ENCODE peak calls at places on chromosome 7, in six cellular contexts. U is Panc1, G is fibroblast of pulmonary artery, Q is GM06990, V is fibroblast of lung, R is PC-3. H is an unnamed sample.

GRCh38 chr7:118104812-118105441 is 79.0 kb upstream of the LSM8 start:
- DNase-seq in U (no peak), V (peak), R (peak), Q (no peak), G (peak), H (peak)

GRCh38 chr7:50149364-50149763 is 56.3 kb upstream of the ZPBP start:
- DNase-seq in V (no peak), G (no peak), U (no peak), R (no peak), Q (no peak), H (no peak)

GRCh38 chr7:88315532-88315931 is 8.8 kb upstream of the STEAP4 start:
- DNase-seq in Q (no peak), G (no peak), V (no peak), U (no peak), R (no peak), H (no peak)

GRCh38 chr7:81333004-81333403 is 414.2 kb upstream of the SEMA3C start:
- DNase-seq in V (peak), G (peak), R (peak), Q (no peak), U (no peak), H (peak)

GRCh38 chr7:31335889-31336201 is 4.7 kb downstream of the NEUROD6 start:
- DNase-seq in Q (no peak), G (no peak), R (no peak), V (no peak), U (no peak), H (no peak)

GRCh38 chr7:110669410-110669809 is 421.5 kb upstream of the LRRN3 start:
- DNase-seq in V (no peak), R (peak), G (no peak), U (no peak), Q (no peak), H (no peak)

GRCh38 chr7:24816868-24817267 is 59.6 kb upstream of the GSDME start:
- DNase-seq in V (no peak), Q (no peak), G (no peak), U (no peak), R (no peak), H (no peak)

GRCh38 chr7:40470817-40471216 is 336.0 kb downstream of the SUGCT start:
- DNase-seq in R (no peak), V (no peak), U (no peak), Q (no peak), G (no peak), H (peak)

GRCh38 chr7:156975620-156976019 is 26.1 kb downstream of the NOM1 start:
- DNase-seq in G (no peak), V (no peak), Q (no peak), U (no peak), R (no peak), H (no peak)

GRCh38 chr7:66173856-66174255 is 31.3 kb upstream of the TPST1 start:
- DNase-seq in Q (no peak), R (no peak), G (no peak), V (no peak), U (no peak), H (peak)

GRCh38 chr7:40463449-40463848 is 328.6 kb downstream of the SUGCT start:
- DNase-seq in V (no peak), Q (no peak), R (no peak), G (no peak), U (no peak), H (no peak)

GRCh38 chr7:107579881-107580715 is at the start of gene BCAP29:
- DNase-seq in V (peak), U (no peak), R (peak), G (peak), Q (peak), H (peak)
- TF ChIP-seq CTCF in V (no peak), U (peak), R (peak), G (no peak), Q (peak), H (peak)

GRCh38 chr7:2451171-2452073 is 24.8 kb downstream of the GRIFIN start:
- DNase-seq in Q (peak), R (peak), V (peak), U (peak), G (peak), H (peak)
- H3K4me3 ChIP-seq in Q (peak), R (peak), V (no peak), U (peak), G (peak), H (peak)

DNA sequence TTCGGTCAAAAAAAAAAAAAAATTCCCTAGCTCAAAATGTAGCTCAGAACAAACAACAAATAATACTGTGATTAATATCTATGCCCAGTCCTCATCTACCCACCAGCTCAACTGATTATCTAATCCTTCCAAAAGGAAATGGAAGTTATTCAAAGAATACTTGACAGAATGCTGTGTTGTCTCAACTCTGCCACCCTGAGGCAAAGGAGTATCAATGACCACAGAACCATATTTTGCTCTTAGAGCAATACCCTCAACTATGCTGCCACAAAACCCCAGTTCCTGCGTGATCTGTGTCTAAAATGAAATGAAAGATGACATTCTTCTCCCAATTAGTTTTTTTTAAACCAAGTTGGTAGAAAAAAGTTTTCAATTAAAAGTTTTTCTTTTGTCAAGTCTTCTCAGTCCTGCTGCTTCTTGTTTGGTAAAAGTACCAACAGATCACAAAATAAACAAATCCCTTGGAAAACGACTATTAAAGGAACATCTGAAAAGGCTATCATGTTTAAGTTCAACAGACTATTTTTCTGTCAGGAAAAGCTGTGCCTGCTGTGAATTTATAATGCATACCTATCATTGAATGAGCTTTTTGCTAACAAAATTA is 21.6 kb downstream of the RBM28 start:
- DNase-seq in R (peak), V (peak), Q (no peak), U (peak), G (peak), H (peak)
- TF ChIP-seq CTCF in R (peak), V (peak), Q (peak), U (peak), G (peak), H (peak)

GRCh38 chr7:47578581-47579270 is 3.2 kb downstream of the TNS3 start:
- DNase-seq in G (peak), V (peak), Q (no peak), R (peak), U (no peak), H (peak)
- H3K4me3 ChIP-seq in G (no peak), V (no peak), Q (no peak), R (peak), U (peak), H (peak)

GRCh38 chr7:139022286-139022685 is 13.6 kb downstream of the ZC3HAV1L start:
- DNase-seq in V (no peak), G (no peak), U (no peak), R (no peak), Q (no peak), H (no peak)

GRCh38 chr7:139011373-139011772 is 24.5 kb downstream of the ZC3HAV1L start:
- DNase-seq in Q (no peak), G (no peak), U (no peak), R (no peak), V (no peak), H (no peak)

GRCh38 chr7:139018910-139019309 is 16.9 kb downstream of the ZC3HAV1L start:
- DNase-seq in G (no peak), V (no peak), Q (no peak), R (no peak), U (no peak), H (no peak)

GRCh38 chr7:139016931-139017511 is 18.8 kb downstream of the ZC3HAV1L start:
- DNase-seq in V (peak), R (peak), Q (peak), G (peak), U (peak), H (peak)
- TF ChIP-seq CTCF in V (peak), R (peak), Q (peak), G (peak), U (peak), H (peak)

GRCh38 chr7:94154182-94154581 is 150.0 kb upstream of the BET1 start:
- DNase-seq in G (no peak), R (no peak), Q (no peak), V (no peak), U (no peak), H (no peak)
- H3K4me3 ChIP-seq in G (no peak), R (no peak), Q (no peak), V (no peak), U (no peak), H (no peak)

GRCh38 chr7:954330-955238 is at the start of gene ADAP1:
- DNase-seq in U (no peak), R (peak), G (peak), V (peak), Q (peak), H (peak)
- TF ChIP-seq CTCF in U (peak), R (no peak), G (no peak), V (no peak), Q (no peak), H (no peak)

GRCh38 chr7:154906201-154906600 is 96.7 kb downstream of the PAXIP1 start:
- DNase-seq in V (no peak), U (no peak), G (no peak), R (no peak), Q (no peak), H (no peak)

GRCh38 chr7:154903083-154903731 is 99.7 kb downstream of the PAXIP1 start:
- DNase-seq in U (no peak), V (no peak), G (no peak), Q (no peak), R (no peak), H (no peak)

GRCh38 chr7:154907651-154908620 is 95.0 kb downstream of the PAXIP1 start:
- DNase-seq in V (no peak), Q (no peak), R (no peak), U (no peak), G (no peak), H (no peak)

GRCh38 chr7:154906736-154907355 is 96.1 kb downstream of the PAXIP1 start:
- DNase-seq in V (no peak), R (no peak), U (no peak), Q (no peak), G (no peak), H (no peak)

GRCh38 chr7:154905615-154906014 is 97.3 kb downstream of the PAXIP1 start:
- DNase-seq in R (no peak), G (no peak), Q (no peak), V (no peak), U (no peak), H (no peak)
- H3K4me3 ChIP-seq in R (no peak), G (no peak), Q (no peak), V (no peak), U (no peak), H (no peak)

GRCh38 chr7:131753620-131754222 is 197.3 kb upstream of the PODXL start:
- DNase-seq in Q (no peak), R (peak), G (peak), V (no peak), U (no peak), H (no peak)
- TF ChIP-seq CTCF in Q (peak), R (peak), G (peak), V (peak), U (peak), H (peak)

H was measured in AG10803.